ENCODE peak calls at places on chromosome 1, in six cellular contexts. Q, T, B, W, N and X are unnamed samples.

GRCh38 chr1:25735956-25736529 is 64.0 kb upstream of the SELENON start:
- DNase-seq in Q (no peak), T (no peak), B (no peak), W (no peak), N (no peak), X (no peak)

GRCh38 chr1:202416641-202417040 is 68.1 kb downstream of the PPP1R12B start:
- DNase-seq in Q (peak), T (no peak), B (no peak), W (no peak), N (no peak), X (no peak)

GRCh38 chr1:3545363-3546047 is 65.8 kb downstream of the MEGF6 start:
- DNase-seq in Q (peak), T (no peak), B (no peak), W (no peak), N (no peak), X (no peak)

GRCh38 chr1:152577168-152577567 is 3.1 kb downstream of the LCE3D start:
- DNase-seq in Q (no peak), T (no peak), B (no peak), W (no peak), N (no peak), X (no peak)

GRCh38 chr1:212364985-212365384 is 49.7 kb downstream of the PACC1 start:
- DNase-seq in Q (peak), T (no peak), B (no peak), W (no peak), N (no peak), X (no peak)

GRCh38 chr1:201346337-201346939 is 31.0 kb downstream of the TNNT2 start:
- DNase-seq in Q (peak), T (no peak), B (peak), W (peak), N (no peak), X (peak)

GRCh38 chr1:119477710-119478109 is 29.3 kb upstream of the HSD3B1 start:
- DNase-seq in Q (no peak), T (no peak), B (no peak), W (no peak), N (no peak), X (no peak)

GRCh38 chr1:12539705-12540579 is 78.1 kb downstream of the DHRS3 start:
- DNase-seq in Q (peak), T (no peak), B (peak), W (no peak), N (no peak), X (peak)

GRCh38 chr1:117232551-117232950 is 21.8 kb upstream of the VTCN1 start:
- DNase-seq in Q (no peak), T (no peak), B (no peak), W (no peak), N (no peak), X (no peak)

GRCh38 chr1:172484252-172484651 is 40.4 kb upstream of the PIGC start:
- DNase-seq in Q (no peak), T (no peak), B (no peak), W (no peak), N (no peak), X (no peak)